ENCODE peak calls at places on chromosomes 3 and 15, in eight cellular contexts. G is adrenal gland, U is fibroblast of lung, L is left ventricle myocardium inferior, D is cardiac muscle cell, X is psoas muscle, M is AG04450, C is astrocyte of the spinal cord. E is an unnamed sample.
A peak's percentile ranks its signal among the peaks of the same experiment; 100 is the strongest.

GRCh38 chr3:131402391-131403039 is 20.9 kb downstream of the NUDT16 start:
- DNase-seq in D (no peak), L (no peak), G (no peak), U (peak; percentile 85), C (peak; percentile 56), X (no peak), M (no peak), E (peak; percentile 58)

GRCh38 chr15:47548189-47548588 is 169.1 kb upstream of the SEMA6D start:
- DNase-seq in U (no peak), M (no peak), C (no peak), L (no peak), D (no peak), X (no peak), G (no peak), E (no peak)

GRCh38 chr3:119497824-119498187 is 541 bp upstream of the TIMMDC1 start:
- DNase-seq in D (peak; percentile 16), M (no peak), X (no peak), L (no peak), C (peak; percentile 29), G (peak; percentile 28), U (peak; percentile 38), E (peak; percentile 46)

GRCh38 chr3:115470254-115470653 is 153.1 kb upstream of the GAP43 start:
- DNase-seq in L (no peak), D (no peak), M (no peak), X (no peak), U (no peak), G (no peak), C (no peak), E (no peak)

GRCh38 chr3:141738636-141739363 is 702 bp downstream of the RNF7 start:
- DNase-seq in C (peak; percentile 63), X (no peak), L (no peak), D (peak; percentile 18), M (no peak), U (peak; percentile 60), G (no peak), E (peak; percentile 59)

GRCh38 chr3:118863731-118864322 is 170.8 kb downstream of the IGSF11 start:
- DNase-seq in G (no peak), U (no peak), X (no peak), L (no peak), C (no peak), D (no peak), M (no peak), E (no peak)

GRCh38 chr3:127458698-127459097 is 131.8 kb downstream of the TPRA1 start:
- DNase-seq in X (no peak), L (no peak), D (peak; percentile 89), U (peak; percentile 6), M (no peak), C (no peak), G (no peak), E (no peak)

GRCh38 chr15:97944724-97945123 is 15.8 kb upstream of the ARRDC4 start:
- DNase-seq in X (no peak), L (no peak), C (no peak), U (no peak), D (no peak), G (no peak), M (no peak), E (no peak)

GRCh38 chr15:65558336-65558735 is 28.1 kb downstream of the HACD3 start:
- DNase-seq in X (no peak), U (peak; percentile 81), D (no peak), L (no peak), M (peak; percentile 39), G (no peak), C (peak; percentile 47), E (peak; percentile 61)

GRCh38 chr15:39344662-39345141 is 236.2 kb upstream of the THBS1 start:
- DNase-seq in X (no peak), D (no peak), L (no peak), M (no peak), U (no peak), G (no peak), C (no peak), E (no peak)

GRCh38 chr15:49902791-49903481 is 216.1 kb downstream of the ATP8B4 start:
- DNase-seq in G (no peak), U (peak; percentile 70), X (no peak), L (no peak), C (peak; percentile 78), M (no peak), D (no peak), E (peak; percentile 95)

GRCh38 chr3:188046561-188047213 is 107.3 kb upstream of the LPP start:
- DNase-seq in X (no peak), C (peak; percentile 52), G (no peak), U (peak; percentile 60), D (no peak), L (no peak), M (no peak), E (peak; percentile 57)

GRCh38 chr15:79849789-79850188 is 47.0 kb downstream of the MTHFS start:
- DNase-seq in M (no peak), G (peak; percentile 27), L (no peak), X (no peak), C (peak; percentile 50), D (peak; percentile 38), U (peak; percentile 21), E (peak; percentile 51)

GRCh38 chr3:18436213-18436612 is 11.1 kb upstream of the SATB1 start:
- DNase-seq in U (no peak), X (no peak), G (no peak), D (no peak), C (no peak), M (no peak), L (no peak), E (no peak)

GRCh38 chr3:58105196-58105595 is 97.0 kb downstream of the FLNB start:
- DNase-seq in D (no peak), U (no peak), G (no peak), C (no peak), M (no peak), L (no peak), X (no peak), E (no peak)

GRCh38 chr3:149085828-149086231 is 503 bp downstream of the HLTF start:
- DNase-seq in D (no peak), U (peak; percentile 48), M (no peak), X (no peak), G (peak; percentile 46), C (peak; percentile 53), L (no peak), E (peak; percentile 40)

DNA sequence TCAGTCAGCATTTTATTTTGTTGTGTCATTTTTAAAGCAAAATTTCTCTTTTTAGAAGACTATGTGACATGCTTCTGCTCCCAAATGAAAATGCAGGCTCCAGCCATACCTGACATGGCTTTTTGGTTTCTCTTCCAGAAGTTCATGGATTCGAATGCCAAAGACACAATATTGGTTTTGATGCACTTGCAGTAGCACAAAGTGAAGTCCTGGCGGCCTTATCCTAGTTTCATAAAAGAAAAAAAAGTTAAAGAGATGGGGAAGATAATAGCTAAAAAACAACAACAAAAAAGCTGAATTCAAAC is 62.7 kb downstream of the NR2F2 start:
- DNase-seq in D (no peak), G (no peak), C (no peak), X (no peak), L (no peak), M (no peak), U (no peak), E (no peak)
- H3K4me3 ChIP-seq in D (no peak overlapping the region), G (no peak overlapping the region), C (no peak overlapping the region), X (no peak overlapping the region), L (no peak overlapping the region), M (no peak overlapping the region), U (no peak overlapping the region), E (no peak overlapping the region)

DNA sequence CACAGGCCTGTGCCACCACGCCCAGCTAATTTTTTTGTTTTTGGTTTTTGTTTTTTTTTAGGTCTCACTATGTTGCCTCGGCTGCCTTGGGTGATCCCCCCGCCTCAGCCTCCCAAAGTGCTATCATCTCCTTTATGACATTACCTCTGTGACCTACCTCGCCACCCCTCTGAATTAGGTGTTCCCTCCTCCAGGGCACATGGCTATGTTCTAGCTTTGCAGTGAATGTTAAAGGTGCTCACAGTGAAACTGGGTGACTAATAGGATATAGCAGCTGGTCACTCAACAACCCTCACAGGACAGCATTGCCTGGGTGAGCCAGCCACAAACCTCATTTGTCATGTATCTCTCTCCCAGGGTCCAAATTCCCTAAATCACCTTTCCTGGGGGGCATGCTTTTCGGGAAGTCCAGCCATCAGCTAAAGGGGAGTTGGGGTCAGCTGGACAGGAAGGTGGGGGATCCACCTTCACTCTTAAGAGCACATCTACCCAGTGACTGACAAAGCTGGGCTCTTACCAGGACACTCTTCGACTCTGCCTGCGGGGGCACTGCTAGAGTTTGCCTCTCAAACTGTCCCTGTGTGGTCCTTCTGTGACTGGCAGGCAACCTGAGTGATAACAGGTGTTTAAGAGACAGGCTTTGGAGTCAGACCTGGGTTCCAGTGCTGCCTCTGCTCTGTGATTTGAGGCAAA is 1.6 kb upstream of the TTLL3 start:
- DNase-seq in D (peak; percentile 46), G (no peak), C (no peak), L (no peak), M (no peak), X (no peak), U (peak; percentile 17), E (peak; percentile 27)
- TF ChIP-seq CTCF in D (no peak), G (no peak), C (peak; percentile 44), L (no peak), M (peak; percentile 32), X (peak; percentile 6), U (peak; percentile 36), E (peak; percentile 22)

DNA sequence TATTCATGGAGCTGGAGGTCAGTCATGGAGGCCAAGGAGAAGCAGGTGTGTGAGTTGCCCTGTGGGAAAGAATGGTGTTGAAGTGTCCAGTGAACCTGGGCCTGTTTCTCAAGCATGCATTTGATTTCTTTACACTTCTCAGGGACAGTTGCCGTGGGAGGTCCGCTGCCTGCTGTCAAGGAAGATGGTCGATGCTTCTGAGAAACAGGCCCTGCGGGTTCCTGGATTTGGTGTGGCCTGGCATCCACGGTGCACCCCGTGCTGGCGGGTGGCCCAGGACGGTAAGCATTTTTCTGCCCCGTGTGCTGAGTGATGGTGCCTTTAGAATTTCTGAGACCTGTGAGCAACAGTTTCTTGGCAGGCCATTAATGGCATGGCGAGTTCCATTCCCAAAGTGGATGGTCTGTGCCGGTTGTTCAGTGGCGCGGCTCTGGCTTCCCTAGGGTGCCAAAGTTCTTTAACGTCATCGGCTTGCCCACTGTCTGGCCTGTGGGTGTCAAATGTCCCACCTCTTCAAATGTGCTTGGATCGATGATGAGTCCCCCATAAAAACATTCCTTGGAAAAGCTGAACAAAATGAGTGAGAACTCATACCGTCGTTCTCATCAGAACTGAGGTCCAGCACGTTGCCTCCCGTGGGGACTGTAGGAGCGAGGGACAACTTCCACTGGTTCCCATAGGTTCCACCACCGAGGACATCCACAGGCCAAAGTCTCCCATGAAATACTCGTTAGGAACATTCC is 107.2 kb downstream of the SNRPN start:
- DNase-seq in X (no peak), G (no peak), D (no peak), U (no peak), L (no peak), M (no peak), C (no peak), E (no peak)
- H3K4me3 ChIP-seq in X (no peak overlapping the region), G (no peak overlapping the region), D (no peak overlapping the region), U (no peak overlapping the region), L (no peak overlapping the region), M (no peak overlapping the region), C (no peak overlapping the region), E (no peak overlapping the region)

DNA sequence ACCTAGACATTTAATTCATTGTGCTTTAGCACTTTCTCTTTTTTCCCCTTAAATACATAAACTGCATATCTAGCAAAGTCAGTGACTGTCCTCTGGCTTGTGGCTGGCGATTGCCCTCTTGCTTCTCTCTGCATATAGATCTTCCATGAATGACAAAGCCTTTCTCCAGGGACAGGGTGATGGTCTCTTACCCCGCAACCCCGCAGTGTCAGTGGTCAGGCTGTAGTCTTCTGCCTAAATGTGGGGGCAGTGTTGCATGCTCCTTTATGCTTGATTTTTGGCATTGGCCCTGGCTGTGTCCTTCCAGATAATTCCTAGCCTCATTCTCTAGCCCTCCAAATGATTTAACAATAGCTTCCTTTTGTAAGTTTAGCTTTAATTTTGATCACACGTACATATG is 407.8 kb downstream of the GABRB3 start:
- DNase-seq in X (no peak), U (no peak), M (no peak), C (no peak), G (no peak), D (no peak), L (no peak), E (no peak)
- TF ChIP-seq CTCF in X (no peak), U (no peak), M (no peak), C (no peak), G (no peak), D (no peak), L (no peak), E (no peak)

E was measured in fibroblast of the aortic adventitia.